ENCODE peak calls at places on chromosomes 4 and X, in five cellular contexts. One of them, this sample, is unnamed.

GRCh38 chr4:142311916-142312315 is 534.2 kb downstream of the INPP4B start:
- DNase-seq in SK-N-SH: no peak
- DNase-seq in fibroblast of pulmonary artery: no peak
- DNase-seq in germinal center: no peak
- DNase-seq in islet precursor cell: no peak
- DNase-seq in this sample: no peak

GRCh38 chrX:3651272-3651671 is 62.2 kb downstream of the PRKX start:
- DNase-seq in SK-N-SH: peak; percentile 38
- DNase-seq in fibroblast of pulmonary artery: peak; percentile 51
- DNase-seq in germinal center: no peak
- DNase-seq in islet precursor cell: no peak
- DNase-seq in this sample: peak; percentile 6

GRCh38 chr4:109548655-109549054 is 11.4 kb upstream of the MCUB start:
- DNase-seq in SK-N-SH: no peak
- DNase-seq in fibroblast of pulmonary artery: peak; percentile 88
- DNase-seq in germinal center: no peak
- DNase-seq in islet precursor cell: peak; percentile 89
- DNase-seq in this sample: peak; percentile 46

GRCh38 chrX:72001906-72002305 is 91.3 kb downstream of the NHSL2 start:
- DNase-seq in SK-N-SH: no peak
- DNase-seq in fibroblast of pulmonary artery: no peak
- DNase-seq in germinal center: no peak
- DNase-seq in islet precursor cell: no peak
- DNase-seq in this sample: no peak

GRCh38 chr4:185115827-185116232 is 27.2 kb upstream of the SLC25A4 start:
- DNase-seq in SK-N-SH: peak; percentile 86
- DNase-seq in fibroblast of pulmonary artery: peak; percentile 99
- DNase-seq in germinal center: no peak
- DNase-seq in islet precursor cell: peak; percentile 96
- DNase-seq in this sample: no peak

GRCh38 chrX:85963736-85964135 is 83.6 kb downstream of the CHM start:
- DNase-seq in SK-N-SH: no peak
- DNase-seq in fibroblast of pulmonary artery: peak; percentile 72
- DNase-seq in germinal center: no peak
- DNase-seq in islet precursor cell: no peak
- DNase-seq in this sample: no peak

GRCh38 chrX:139286342-139286741 is 244.2 kb upstream of the F9 start:
- DNase-seq in SK-N-SH: no peak
- DNase-seq in fibroblast of pulmonary artery: no peak
- DNase-seq in germinal center: no peak
- DNase-seq in islet precursor cell: no peak
- DNase-seq in this sample: no peak

GRCh38 chr4:107148922-107149321 is 112.8 kb upstream of the DKK2 start:
- DNase-seq in SK-N-SH: no peak
- DNase-seq in fibroblast of pulmonary artery: no peak
- DNase-seq in germinal center: no peak
- DNase-seq in islet precursor cell: peak; percentile 48
- DNase-seq in this sample: no peak

GRCh38 chr4:5051692-5052423 is 578 bp downstream of the STK32B start:
- DNase-seq in SK-N-SH: no peak
- DNase-seq in fibroblast of pulmonary artery: no peak
- DNase-seq in germinal center: no peak
- DNase-seq in islet precursor cell: no peak
- DNase-seq in this sample: peak; percentile 18

GRCh38 chrX:129631850-129632249 is 22.9 kb downstream of the APLN start:
- DNase-seq in SK-N-SH: no peak
- DNase-seq in fibroblast of pulmonary artery: no peak
- DNase-seq in germinal center: no peak
- DNase-seq in islet precursor cell: no peak
- DNase-seq in this sample: no peak

This sample was measured in AML-193.